ENCODE peak calls at places on chromosome 12, in ten cellular contexts. G, P, N, H, V, B, D, Y, J and W are unnamed samples.

GRCh38 chr12:52377266-52377665 is 8.2 kb downstream of the KRT84 start:
- DNase-seq in G (no peak), P (no peak), N (no peak), H (no peak), V (no peak), B (no peak), D (no peak), Y (no peak), J (no peak), W (no peak)

GRCh38 chr12:39805651-39806050 is 186.0 kb upstream of the ABCD2 start:
- DNase-seq in G (no peak), P (no peak), N (no peak), H (no peak), V (no peak), B (no peak), D (no peak), Y (no peak), J (no peak), W (no peak)

GRCh38 chr12:108831309-108831991 is 25.9 kb downstream of the SSH1 start:
- DNase-seq in G (no peak), P (no peak), N (no peak), H (no peak), V (no peak), B (peak; percentile 15), D (no peak), Y (no peak), J (no peak), W (peak; percentile 64)

GRCh38 chr12:94174576-94174975 is 26.2 kb downstream of the PLXNC1 start:
- DNase-seq in G (no peak), P (peak; percentile 13), N (no peak), H (no peak), V (no peak), B (peak; percentile 66), D (no peak), Y (no peak), J (no peak), W (no peak)

GRCh38 chr12:12586879-12587675 is 24.4 kb upstream of the DUSP16 start:
- DNase-seq in G (no peak), P (no peak), N (no peak), H (no peak), V (no peak), B (no peak), D (no peak), Y (no peak), J (no peak), W (no peak)

GRCh38 chr12:64666054-64666914 is 56.0 kb downstream of the RASSF3 start:
- DNase-seq in G (no peak), P (no peak), N (no peak), H (peak; percentile 66), V (no peak), B (no peak), D (no peak), Y (no peak), J (no peak), W (no peak)

GRCh38 chr12:95215925-95216324 is 1.3 kb downstream of the FGD6 start:
- DNase-seq in G (no peak), P (no peak), N (no peak), H (peak; percentile 74), V (no peak), B (no peak), D (no peak), Y (no peak), J (peak; percentile 63), W (no peak)

GRCh38 chr12:92146497-92146828 is 817 bp upstream of the BTG1 start:
- DNase-seq in G (no peak), P (no peak), N (no peak), H (peak; percentile 57), V (no peak), B (no peak), D (no peak), Y (no peak), J (peak; percentile 46), W (no peak)

GRCh38 chr12:8036366-8036765 is 3.9 kb downstream of the FOXJ2 start:
- DNase-seq in G (no peak), P (no peak), N (no peak), H (no peak), V (no peak), B (no peak), D (no peak), Y (no peak), J (no peak), W (no peak)

GRCh38 chr12:30792648-30793499 is 38.1 kb upstream of the CAPRIN2 start:
- DNase-seq in G (no peak), P (no peak), N (no peak), H (peak; percentile 59), V (no peak), B (no peak), D (no peak), Y (no peak), J (peak; percentile 54), W (no peak)

GRCh38 chr12:4763549-4763948 is 43.3 kb downstream of the GALNT8 start:
- DNase-seq in G (no peak), P (no peak), N (no peak), H (no peak), V (no peak), B (no peak), D (peak; percentile 25), Y (no peak), J (no peak), W (no peak)

GRCh38 chr12:11513288-11513687 is 117.9 kb upstream of the PRB2 start:
- DNase-seq in G (no peak), P (no peak), N (no peak), H (no peak), V (no peak), B (no peak), D (peak; percentile 29), Y (no peak), J (peak; percentile 7), W (no peak)

GRCh38 chr12:71124833-71125460 is 32.9 kb downstream of the TSPAN8 start:
- DNase-seq in G (no peak), P (no peak), N (no peak), H (no peak), V (no peak), B (no peak), D (no peak), Y (no peak), J (no peak), W (no peak)

GRCh38 chr12:67748761-67749075 is 100.2 kb downstream of the DYRK2 start:
- DNase-seq in G (no peak), P (no peak), N (no peak), H (no peak), V (no peak), B (no peak), D (no peak), Y (no peak), J (no peak), W (no peak)

GRCh38 chr12:49092086-49092815 is 2.4 kb downstream of the DHH start:
- DNase-seq in G (peak; percentile 69), P (peak; percentile 51), N (no peak), H (no peak), V (no peak), B (no peak), D (peak; percentile 94), Y (peak; percentile 28), J (peak; percentile 48), W (peak; percentile 87)

GRCh38 chr12:47841910-47842309 is 22.2 kb upstream of the HDAC7 start:
- DNase-seq in G (no peak), P (no peak), N (no peak), H (peak; percentile 46), V (no peak), B (no peak), D (no peak), Y (no peak), J (peak; percentile 57), W (no peak)

GRCh38 chr12:24838531-24838950 is 110.4 kb downstream of the BCAT1 start:
- DNase-seq in G (no peak), P (no peak), N (peak; percentile 91), H (peak; percentile 94), V (no peak), B (no peak), D (peak; percentile 34), Y (no peak), J (peak; percentile 95), W (no peak)

GRCh38 chr12:122614839-122615238 is 87.8 kb downstream of the KNTC1 start:
- DNase-seq in G (no peak), P (no peak), N (no peak), H (no peak), V (no peak), B (no peak), D (no peak), Y (no peak), J (no peak), W (no peak)

GRCh38 chr12:31928246-31929139 is 30.7 kb upstream of the RESF1 start:
- DNase-seq in G (no peak), P (peak; percentile 41), N (no peak), H (no peak), V (no peak), B (no peak), D (no peak), Y (no peak), J (no peak), W (no peak)

GRCh38 chr12:42144174-42144423 is 575 bp downstream of the GXYLT1 start:
- DNase-seq in G (no peak), P (no peak), N (no peak), H (no peak), V (no peak), B (no peak), D (no peak), Y (no peak), J (no peak), W (peak; percentile 18)

GRCh38 chr12:6489449-6489848 is 3.6 kb downstream of the MRPL51 start:
- DNase-seq in G (no peak), P (no peak), N (no peak), H (no peak), V (no peak), B (no peak), D (no peak), Y (no peak), J (no peak), W (no peak)

GRCh38 chr12:48927261-48927660 is 2.0 kb upstream of the FKBP11 start:
- DNase-seq in G (no peak), P (no peak), N (no peak), H (peak; percentile 37), V (no peak), B (no peak), D (no peak), Y (no peak), J (peak; percentile 16), W (no peak)

GRCh38 chr12:110004598-110004997 is 5.4 kb downstream of the ANKRD13A start:
- DNase-seq in G (no peak), P (no peak), N (no peak), H (no peak), V (no peak), B (no peak), D (no peak), Y (no peak), J (no peak), W (peak; percentile 72)

GRCh38 chr12:10717410-10717809 is 5.7 kb downstream of the YBX3 start:
- DNase-seq in G (no peak), P (no peak), N (no peak), H (peak; percentile 50), V (no peak), B (no peak), D (no peak), Y (no peak), J (peak; percentile 61), W (no peak)

GRCh38 chr12:106138279-106138645 is 492 bp downstream of the NUAK1 start:
- DNase-seq in G (no peak), P (no peak), N (no peak), H (no peak), V (no peak), B (no peak), D (no peak), Y (no peak), J (no peak), W (no peak)

GRCh38 chr12:10226086-10226485 is 13.4 kb downstream of the GABARAPL1 start:
- DNase-seq in G (no peak), P (no peak), N (no peak), H (no peak), V (no peak), B (no peak), D (no peak), Y (no peak), J (no peak), W (no peak)

GRCh38 chr12:45707241-45707857 is 22.2 kb upstream of the ARID2 start:
- DNase-seq in G (no peak), P (no peak), N (no peak), H (no peak), V (no peak), B (no peak), D (no peak), Y (no peak), J (no peak), W (no peak)